ENCODE peak calls at places on chromosomes 12 and 14, in four cellular contexts. Z is tibial artery, R is uterus, W is PC-9. L is an unnamed sample.

GRCh38 chr12:132321321-132322118 is 7.9 kb downstream of the GALNT9 start:
- DNase-seq in R (no peak), W (no peak), Z (no peak), L (no peak)

GRCh38 chr12:87779016-87779415 is 250.2 kb downstream of the C12orf50 start:
- DNase-seq in Z (no peak), W (no peak), R (no peak), L (no peak)

GRCh38 chr14:32711103-32711680 is 227.5 kb upstream of the NPAS3 start:
- DNase-seq in R (no peak), W (no peak), Z (no peak), L (peak; percentile 72)

GRCh38 chr12:31600252-31600651 is 9.3 kb upstream of the DENND5B start:
- DNase-seq in W (no peak), Z (no peak), R (no peak), L (no peak)

GRCh38 chr12:42611571-42612257 is 22.2 kb upstream of the PRICKLE1 start:
- DNase-seq in W (no peak), R (no peak), Z (no peak), L (no peak)

GRCh38 chr12:69470189-69471094 is at the start of gene FRS2:
- DNase-seq in W (peak; percentile 86), Z (peak; percentile 95), R (peak; percentile 89), L (peak; percentile 92)

GRCh38 chr12:8554451-8555195 is 13.9 kb upstream of the CLEC4E start:
- DNase-seq in R (no peak), Z (no peak), W (peak; percentile 5), L (peak; percentile 52)

GRCh38 chr12:124947561-124948398 is 33.3 kb upstream of the UBC start:
- DNase-seq in W (no peak), Z (no peak), R (no peak), L (no peak)

GRCh38 chr14:31326111-31326510 is 94.2 kb downstream of the HEATR5A start:
- DNase-seq in Z (no peak), R (no peak), W (no peak), L (peak; percentile 41)
- H3K4me3 ChIP-seq in Z (no peak overlapping the region), R (no peak overlapping the region), W (no peak overlapping the region), L (no peak overlapping the region)

DNA sequence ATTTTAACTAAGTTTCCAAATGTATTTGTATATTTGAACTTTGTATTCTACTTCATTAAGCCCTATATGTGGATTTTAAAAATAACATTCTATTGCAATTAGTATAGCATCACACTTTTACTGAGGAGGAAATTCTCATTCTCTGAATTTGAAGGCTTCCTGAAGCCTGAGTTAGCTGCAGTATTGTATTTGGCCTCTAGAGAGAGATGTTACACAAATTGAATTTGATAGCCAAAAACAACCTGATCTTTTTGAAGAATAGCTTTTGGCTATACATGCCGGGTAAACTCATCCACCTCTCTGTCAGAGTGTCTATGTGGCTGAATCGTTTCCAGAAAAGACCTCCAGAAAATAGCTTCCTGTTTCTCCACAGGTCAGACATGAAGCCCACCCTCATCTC is 316.5 kb upstream of the OR4E1 start:
- DNase-seq in W (no peak), R (no peak), Z (no peak), L (peak; percentile 3)
- TF ChIP-seq CTCF in W (peak; percentile 62), R (no peak), Z (peak; percentile 17), L (peak; percentile 45)

GRCh38 chr14:104142136-104143041 is 4.0 kb downstream of the KIF26A start:
- DNase-seq in Z (peak; percentile 48), R (no peak), W (no peak), L (no peak)
- H3K4me3 ChIP-seq in Z (no peak overlapping the region), R (no peak overlapping the region), W (no peak overlapping the region), L (no peak overlapping the region)

GRCh38 chr14:31269599-31270195 is 62.1 kb upstream of the HECTD1 start:
- DNase-seq in W (no peak), R (no peak), Z (no peak), L (no peak)
- TF ChIP-seq CTCF in W (no peak), R (no peak), Z (no peak), L (no peak)

GRCh38 chr14:23800811-23801210 is 152.8 kb upstream of the DHRS4 start:
- DNase-seq in W (no peak), R (no peak), Z (no peak), L (no peak)

GRCh38 chr14:23801766-23802165 is 151.8 kb upstream of the DHRS4 start:
- DNase-seq in R (no peak), W (no peak), Z (no peak), L (no peak)

DNA sequence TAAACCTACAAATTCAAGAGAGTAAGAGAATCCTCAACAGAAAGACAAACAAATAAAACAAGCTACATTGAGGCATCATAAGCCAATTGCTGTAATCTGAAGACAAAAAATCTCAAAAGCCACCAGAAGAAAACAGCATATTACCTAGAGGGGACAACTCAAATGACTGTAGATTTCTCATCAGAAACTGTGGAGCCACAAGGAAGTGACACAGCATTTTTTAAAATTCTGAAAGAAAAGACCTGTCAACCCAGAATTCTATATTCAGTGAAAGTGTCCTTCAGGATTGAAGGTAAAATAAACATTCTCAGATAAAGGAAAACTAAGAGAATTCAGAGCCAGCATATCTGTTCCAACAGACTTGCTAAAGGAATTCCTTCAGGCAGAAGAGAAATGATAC is 147.8 kb upstream of the DHRS4 start:
- DNase-seq in W (no peak), Z (no peak), R (no peak), L (no peak)
- H3K4me3 ChIP-seq in W (no peak overlapping the region), Z (no peak overlapping the region), R (no peak overlapping the region), L (no peak overlapping the region)

L was measured in fibroblast of pulmonary artery.